ENCODE peak calls at places on chromosomes 13 and 19, in seven cellular contexts. F is BJ; S is hippocampal formation; X is SHP77; B is CD4-positive, alpha-beta T cell; R is ovary; L is amniotic epithelial cell. D is an unnamed sample.

GRCh38 chr13:66501187-66501586 is 728.9 kb downstream of the PCDH9 start:
- DNase-seq in R (no peak), B (no peak), F (peak), X (no peak), L (peak), S (no peak), D (no peak)

GRCh38 chr13:27367570-27367969 is 56.8 kb upstream of the GTF3A start:
- DNase-seq in B (no peak), L (no peak), X (peak), F (no peak), R (no peak), S (no peak), D (no peak)

GRCh38 chr13:71864094-71864980 is 2.7 kb downstream of the DACH1 start:
- DNase-seq in F (no peak), R (no peak), L (no peak), S (no peak), X (peak), B (no peak), D (no peak)

GRCh38 chr13:110907951-110908898 is 6.6 kb downstream of the ANKRD10 start:
- DNase-seq in R (no peak), X (no peak), F (no peak), B (no peak), L (peak), S (no peak), D (no peak)

GRCh38 chr13:78827471-78827870 is 168.5 kb upstream of the OBI1 start:
- DNase-seq in F (no peak), X (no peak), L (no peak), B (no peak), R (no peak), S (no peak), D (no peak)

GRCh38 chr13:112773601-112774447 is 84.0 kb downstream of the ATP11A start:
- DNase-seq in R (no peak), S (no peak), X (no peak), F (no peak), L (no peak), B (no peak), D (no peak)

GRCh38 chr13:34469212-34469983 is 472.7 kb upstream of the NBEA start:
- DNase-seq in L (peak), S (no peak), R (no peak), F (no peak), B (no peak), X (peak), D (no peak)

GRCh38 chr19:20640023-20640422 is 21.3 kb downstream of the ZNF626 start:
- DNase-seq in F (no peak), S (no peak), L (no peak), B (no peak), X (no peak), R (no peak), D (no peak)

GRCh38 chr19:29623726-29624488 is 17.8 kb downstream of the POP4 start:
- DNase-seq in L (no peak), F (no peak), R (no peak), B (no peak), X (no peak), S (no peak), D (peak)

GRCh38 chr13:24854311-24854710 is 90.3 kb downstream of the RNF17 start:
- DNase-seq in B (no peak), X (no peak), S (no peak), F (no peak), R (no peak), L (peak), D (no peak)

GRCh38 chr19:48999481-49000325 is 6.0 kb downstream of the RUVBL2 start:
- DNase-seq in S (no peak), L (peak), F (no peak), B (peak), R (peak), X (peak), D (peak)

GRCh38 chr19:1361601-1362384 is 21.9 kb upstream of the NDUFS7 start:
- DNase-seq in L (peak), X (no peak), F (no peak), S (no peak), B (no peak), R (no peak), D (no peak)

GRCh38 chr19:610071-610800 is 20.6 kb downstream of the HCN2 start:
- DNase-seq in X (peak), F (no peak), B (peak), L (peak), S (no peak), R (peak), D (peak)

GRCh38 chr19:40633207-40633606 is 32.0 kb downstream of the LTBP4 start:
- DNase-seq in X (no peak), L (peak), R (no peak), F (peak), S (no peak), B (no peak), D (no peak)

GRCh38 chr13:33639640-33640080 is 178.3 kb upstream of the RFC3 start:
- DNase-seq in B (no peak), X (no peak), S (no peak), L (no peak), F (no peak), R (no peak), D (no peak)

GRCh38 chr13:95644611-95645052 is at the start of gene DZIP1:
- DNase-seq in X (peak), S (peak), L (peak), B (no peak), F (no peak), R (peak), D (no peak)

GRCh38 chr19:13744179-13744578 is 20.1 kb upstream of the MRI1 start:
- DNase-seq in L (no peak), R (no peak), X (no peak), F (no peak), S (no peak), B (no peak), D (no peak)

GRCh38 chr19:2540646-2541454 is 64.9 kb downstream of the GADD45B start:
- DNase-seq in S (no peak), R (peak), F (peak), B (no peak), L (peak), X (no peak), D (no peak)

GRCh38 chr13:113211774-113212173 is 2.4 kb downstream of the CUL4A start:
- DNase-seq in L (no peak), R (no peak), F (no peak), S (no peak), B (no peak), X (peak), D (no peak)

GRCh38 chr19:2099054-2099501 is 2.4 kb downstream of the IZUMO4 start:
- DNase-seq in B (no peak), L (no peak), S (no peak), X (no peak), F (no peak), R (no peak), D (no peak)

GRCh38 chr19:14361824-14362223 is 19.4 kb upstream of the ADGRE5 start:
- DNase-seq in R (no peak), S (no peak), F (no peak), L (no peak), B (no peak), X (no peak), D (no peak)

GRCh38 chr19:4414800-4415251 is 12.4 kb downstream of the CHAF1A start:
- DNase-seq in L (peak), X (no peak), S (no peak), B (no peak), R (peak), F (no peak), D (no peak)

GRCh38 chr19:39408392-39409206 is 2.0 kb downstream of the ZFP36 start:
- DNase-seq in B (no peak), L (no peak), S (no peak), F (no peak), X (no peak), R (peak), D (no peak)

GRCh38 chr13:35479691-35480090 is 3.2 kb upstream of the MAB21L1 start:
- DNase-seq in R (no peak), L (no peak), S (no peak), X (no peak), B (no peak), F (no peak), D (no peak)

GRCh38 chr13:111168116-111168515 is 53.0 kb downstream of the ARHGEF7 start:
- DNase-seq in F (no peak), R (no peak), X (no peak), B (no peak), L (no peak), S (no peak), D (no peak)

GRCh38 chr19:49017666-49018351 is 918 bp upstream of the LHB start:
- DNase-seq in B (peak), F (no peak), S (peak), X (peak), L (no peak), R (peak), D (peak)

GRCh38 chr19:17076539-17076919 is 952 bp downstream of the MYO9B start:
- DNase-seq in B (no peak), L (no peak), S (no peak), F (no peak), X (no peak), R (no peak), D (no peak)

GRCh38 chr13:98326274-98326673 is 149.2 kb upstream of the RNF113B start:
- DNase-seq in R (no peak), X (no peak), F (no peak), S (no peak), B (no peak), L (no peak), D (no peak)

GRCh38 chr13:75489502-75490263 is 7.7 kb upstream of the TBC1D4 start:
- DNase-seq in R (no peak), X (no peak), B (no peak), S (no peak), L (peak), F (peak), D (no peak)

GRCh38 chr19:16398530-16399241 is 73.1 kb downstream of the EPS15L1 start:
- DNase-seq in S (no peak), B (no peak), F (no peak), R (no peak), L (no peak), X (no peak), D (no peak)

GRCh38 chr19:33627526-33627925 is 5.8 kb downstream of the CHST8 start:
- DNase-seq in R (no peak), X (no peak), B (no peak), F (no peak), S (no peak), L (no peak), D (no peak)

GRCh38 chr13:37417042-37417441 is 181.5 kb downstream of the POSTN start:
- DNase-seq in R (no peak), X (no peak), S (no peak), F (no peak), L (no peak), B (no peak), D (no peak)

D was measured in activated T-helper 2 cell treated with anti-CD3 and anti-CD28 coated beads, Interferon-gamma antibody, Interleukin-2, Interleukin-4, amounts not matched to agents 10 μg/mL and 5 μg/mL and 100 μg/mL, durations not matched to agents 14 hours and 24 hours and 36 hours.